ENCODE peak calls at places on chromosomes 11 and 22, in four cellular contexts. J is A549, U is IMR-90, V is HepG2. N is an unnamed sample.

GRCh38 chr11:107275632-107276031 is 182.0 kb downstream of the CWF19L2 start:
- DNase-seq in J (no peak), V (no peak), U (no peak), N (no peak)

GRCh38 chr11:35853871-35854270 is 90.0 kb upstream of the LDLRAD3 start:
- DNase-seq in V (no peak), J (no peak), U (no peak), N (no peak)

GRCh38 chr22:17390087-17390486 is 20.8 kb downstream of the CECR2 start:
- DNase-seq in J (no peak), U (no peak), V (no peak), N (no peak)

GRCh38 chr11:126547161-126547560 is 191.7 kb downstream of the ST3GAL4 start:
- DNase-seq in V (no peak), J (no peak), U (peak; percentile 89), N (no peak)

GRCh38 chr11:8777907-8778767 is 95.5 kb downstream of the RPL27A start:
- DNase-seq in V (no peak), U (peak; percentile 71), J (no peak), N (no peak)

GRCh38 chr11:57457643-57458023 is 2.7 kb upstream of the RTN4RL2 start:
- DNase-seq in U (no peak), V (no peak), J (no peak), N (no peak)

GRCh38 chr22:47605441-47605840 is 843.0 kb downstream of the TBC1D22A start:
- DNase-seq in J (no peak), U (no peak), V (no peak), N (no peak)

GRCh38 chr11:64334764-64335741 is 5.0 kb upstream of the CCDC88B start:
- DNase-seq in U (peak; percentile 96), J (peak; percentile 97), V (peak; percentile 85), N (peak; percentile 95)

GRCh38 chr22:30636226-30637077 is 871 bp downstream of the SLC35E4 start:
- DNase-seq in U (no peak), J (no peak), V (no peak), N (no peak)

DNA sequence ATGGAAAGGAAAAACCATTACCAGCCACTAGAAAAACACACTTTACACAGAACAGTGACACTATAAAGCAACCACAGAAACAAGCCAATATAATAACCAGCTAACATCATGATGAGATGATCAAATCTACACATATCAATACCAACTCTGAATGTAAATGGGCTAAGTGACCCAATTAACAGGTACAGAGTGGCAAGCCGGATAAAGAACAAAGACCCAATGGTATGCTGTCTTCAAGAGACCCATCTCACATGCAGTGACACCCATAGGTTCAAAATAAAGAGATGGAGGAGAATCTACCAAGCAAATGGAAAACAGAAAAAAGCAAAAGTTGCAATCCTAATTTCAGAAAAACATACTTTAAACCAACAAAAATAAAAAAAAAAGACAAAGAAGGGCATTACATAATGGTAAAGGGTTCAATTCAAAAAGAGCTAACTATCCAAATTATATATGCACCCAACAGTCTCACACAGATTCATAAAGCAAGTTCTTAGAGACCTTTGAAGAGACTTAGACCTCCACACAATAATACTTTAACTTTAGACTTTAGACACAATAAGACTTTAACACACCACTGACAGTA is 160.3 kb upstream of the TMEM45B start:
- DNase-seq in U (no peak), V (no peak), J (no peak), N (no peak)
- TF ChIP-seq MAZ in U (no peak), V (no peak), J (no peak), N (no peak)

GRCh38 chr11:69000391-69000790 is 12.7 kb downstream of the MRGPRF start:
- DNase-seq in U (no peak), J (no peak), V (no peak), N (no peak)

GRCh38 chr11:69002101-69002742 is 10.8 kb downstream of the MRGPRF start:
- DNase-seq in U (no peak), J (no peak), V (no peak), N (no peak)

GRCh38 chr11:69001301-69002081 is 11.6 kb downstream of the MRGPRF start:
- DNase-seq in U (no peak), J (no peak), V (no peak), N (no peak)

GRCh38 chr11:68999093-68999747 is 13.8 kb downstream of the MRGPRF start:
- DNase-seq in U (no peak), V (no peak), J (no peak), N (no peak)

GRCh38 chr11:69000831-69001245 is 12.2 kb downstream of the MRGPRF start:
- DNase-seq in U (peak; percentile 87), V (peak; percentile 57), J (peak; percentile 60), N (no peak)
- TF ChIP-seq MAZ in U (no peak), V (no peak), J (no peak), N (no peak)

GRCh38 chr11:97349201-97349600 is 959.4 kb downstream of the JRKL start:
- DNase-seq in V (no peak), U (no peak), J (no peak), N (no peak)

DNA sequence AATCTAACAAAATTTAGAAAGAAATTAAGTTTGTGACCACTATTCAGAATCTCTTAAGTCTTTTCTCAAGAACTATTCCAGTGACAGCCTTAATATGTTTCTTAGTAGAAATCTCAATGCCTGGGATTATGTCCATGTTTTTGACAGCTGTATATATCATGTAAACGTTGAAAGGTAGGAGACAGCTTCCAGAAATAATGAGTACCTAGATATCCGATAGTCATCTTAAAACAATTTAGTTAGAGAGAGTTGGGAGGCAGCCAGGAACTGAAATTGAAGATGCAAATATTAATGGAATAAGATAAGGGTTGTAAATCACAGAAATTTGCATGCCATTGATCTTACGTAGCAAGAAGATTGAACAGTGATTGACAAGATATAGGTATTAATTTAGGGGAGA is 955.2 kb downstream of the JRKL start:
- DNase-seq in U (no peak), J (no peak), V (no peak), N (no peak)
- TF ChIP-seq MAZ in U (no peak), J (no peak), V (no peak), N (no peak)

DNA sequence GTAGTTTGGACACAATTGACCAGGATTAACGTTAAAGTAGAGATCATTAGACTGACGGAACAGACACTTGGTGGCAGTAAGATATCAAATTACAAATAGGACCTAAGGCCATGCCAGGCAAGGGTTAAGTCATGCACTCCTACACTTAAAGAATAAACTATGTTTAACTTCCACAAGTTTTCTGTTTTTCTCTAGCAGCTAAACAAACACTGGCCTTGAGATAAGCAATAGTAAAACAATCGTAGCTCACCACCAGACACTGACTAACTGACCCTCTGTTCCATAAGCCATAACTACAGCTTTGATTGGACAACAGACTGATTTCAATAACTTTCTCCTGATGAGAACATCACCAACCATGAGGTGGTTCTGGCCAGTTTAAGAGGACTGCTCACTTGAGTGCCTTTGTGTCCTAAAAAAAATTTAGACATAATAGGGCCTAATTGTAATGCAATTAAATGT is 2.0 kb upstream of the CEP126 start:
- DNase-seq in U (peak; percentile 67), J (no peak), V (peak; percentile 45), N (no peak)
- TF ChIP-seq MAZ in U (no peak), J (no peak), V (no peak), N (no peak)

GRCh38 chr11:66851698-66852465 is 5.0 kb upstream of the LRFN4 start:
- DNase-seq in U (no peak), J (no peak), V (no peak), N (peak; percentile 58)
- TF ChIP-seq MAZ in U (no peak), J (no peak), V (no peak), N (no peak)

N was measured in K562.